ENCODE peak calls at places on chromosome 18, in five cellular contexts. V is ovary, D is fibroblast of pulmonary artery, K is PC-9, E is uterus. N is an unnamed sample.

GRCh38 chr18:62450546-62451395 is 72.1 kb upstream of the ZCCHC2 start:
- DNase-seq in V (no peak), D (peak; percentile 67), K (peak; percentile 95), E (peak; percentile 35), N (peak; percentile 41)

GRCh38 chr18:55141318-55141717 is 182.1 kb upstream of the CCDC68 start:
- DNase-seq in V (no peak), D (no peak), K (no peak), E (no peak), N (no peak)

GRCh38 chr18:69580107-69580506 is 179.4 kb downstream of the DOK6 start:
- DNase-seq in V (no peak), D (peak; percentile 39), K (no peak), E (no peak), N (no peak)

GRCh38 chr18:35215026-35215425 is 25.8 kb upstream of the ZNF397 start:
- DNase-seq in V (no peak), D (no peak), K (no peak), E (no peak), N (peak; percentile 43)

GRCh38 chr18:21123290-21123926 is 11.8 kb upstream of the ROCK1 start:
- DNase-seq in V (no peak), D (no peak), K (no peak), E (no peak), N (no peak)

GRCh38 chr18:23982154-23983071 is 32.1 kb upstream of the TTC39C start:
- DNase-seq in V (peak; percentile 75), D (peak; percentile 76), K (no peak), E (peak; percentile 77), N (no peak)

GRCh38 chr18:48851563-48851962 is 99.2 kb downstream of the SMAD7 start:
- DNase-seq in V (no peak), D (peak; percentile 53), K (no peak), E (no peak), N (no peak)

GRCh38 chr18:75207298-75208054 is 1.5 kb downstream of the PTGR3 start:
- DNase-seq in V (no peak), D (no peak), K (no peak), E (no peak), N (no peak)

GRCh38 chr18:12317664-12318333 is 9.8 kb downstream of the TUBB6 start:
- DNase-seq in V (no peak), D (peak; percentile 74), K (peak; percentile 44), E (peak; percentile 47), N (no peak)

GRCh38 chr18:55354795-55355194 is 233.2 kb downstream of the TCF4 start:
- DNase-seq in V (no peak), D (no peak), K (no peak), E (no peak), N (peak; percentile 42)

GRCh38 chr18:26309283-26309682 is 83.0 kb downstream of the TAF4B start:
- DNase-seq in V (no peak), D (peak; percentile 69), K (peak; percentile 43), E (no peak), N (no peak)

GRCh38 chr18:57850063-57850462 is 46.9 kb upstream of the ATP8B1 start:
- DNase-seq in V (no peak), D (no peak), K (no peak), E (no peak), N (no peak)

GRCh38 chr18:59911600-59911999 is 11.8 kb downstream of the PMAIP1 start:
- DNase-seq in V (no peak), D (no peak), K (no peak), E (no peak), N (no peak)

GRCh38 chr18:32019251-32019943 is 772 bp downstream of the RNF125 start:
- DNase-seq in V (peak; percentile 51), D (peak; percentile 21), K (no peak), E (peak; percentile 27), N (peak; percentile 69)

GRCh38 chr18:59634096-59634495 is 63.1 kb downstream of the CCBE1 start:
- DNase-seq in V (no peak), D (peak; percentile 35), K (no peak), E (no peak), N (no peak)